ENCODE peak calls at places on chromosomes 1 and 21, in seven cellular contexts. K is memory B cell, H is fibroblast of the aortic adventitia, Q is naive B cell, N is GM04503, I is NCI-H2029, L is LoVo. U is an unnamed sample.

GRCh38 chr21:14972678-14973077 is 92.1 kb downstream of the NRIP1 start:
- DNase-seq in L (no peak), N (no peak), K (no peak), H (no peak), Q (no peak), I (no peak), U (no peak)

GRCh38 chr21:42073140-42074099 is 2.3 kb downstream of the UMODL1 start:
- DNase-seq in I (peak; percentile 85), Q (no peak), H (no peak), N (no peak), L (no peak), K (no peak), U (no peak)

GRCh38 chr1:248841702-248842395 is 3.8 kb downstream of the ZNF672 start:
- DNase-seq in K (no peak), Q (no peak), H (peak; percentile 83), I (peak; percentile 11), N (no peak), L (no peak), U (peak; percentile 58)

GRCh38 chr1:233613252-233614172 is at the start of gene KCNK1:
- DNase-seq in L (peak; percentile 86), Q (no peak), I (peak; percentile 90), H (peak; percentile 94), K (no peak), N (peak; percentile 62), U (peak; percentile 85)

GRCh38 chr1:37153701-37154100 is 119.4 kb upstream of the GRIK3 start:
- DNase-seq in N (no peak), I (no peak), H (no peak), L (no peak), Q (no peak), K (no peak), U (no peak)

GRCh38 chr21:44458971-44459711 is 3.8 kb downstream of the LRRC3 start:
- DNase-seq in H (no peak), Q (no peak), K (no peak), N (no peak), I (no peak), L (no peak), U (no peak)

GRCh38 chr1:77014396-77014795 is 147.1 kb downstream of the ST6GALNAC5 start:
- DNase-seq in K (no peak), I (no peak), Q (no peak), L (no peak), H (no peak), N (no peak), U (no peak)

GRCh38 chr1:194903524-194903923 is 1704.7 kb downstream of the KCNT2 start:
- DNase-seq in I (no peak), K (no peak), H (no peak), L (no peak), N (no peak), Q (no peak), U (no peak)

GRCh38 chr1:109478806-109479205 is 4.9 kb upstream of the ATXN7L2 start:
- DNase-seq in I (no peak), H (no peak), N (no peak), Q (no peak), L (peak; percentile 34), K (no peak), U (no peak)

GRCh38 chr1:234608720-234609527 is 1.1 kb downstream of the IRF2BP2 start:
- DNase-seq in Q (peak; percentile 81), K (peak; percentile 77), N (no peak), H (peak; percentile 40), L (no peak), I (no peak), U (peak; percentile 54)

GRCh38 chr1:165162671-165163241 is 193.8 kb downstream of the LMX1A start:
- DNase-seq in K (no peak), L (no peak), H (no peak), I (peak; percentile 64), N (no peak), Q (no peak), U (no peak)

GRCh38 chr1:246165826-246166709 is 341.0 kb downstream of the SMYD3 start:
- DNase-seq in Q (no peak), N (no peak), I (peak; percentile 70), L (no peak), K (no peak), H (no peak), U (no peak)

GRCh38 chr1:8858112-8858668 is 20.3 kb downstream of the ENO1 start:
- DNase-seq in N (no peak), L (no peak), H (peak; percentile 87), Q (no peak), I (no peak), K (no peak), U (peak; percentile 85)

GRCh38 chr21:44579056-44579832 is 1.2 kb downstream of the KRTAP10-5 start:
- DNase-seq in Q (no peak), N (no peak), K (no peak), L (no peak), H (no peak), I (no peak), U (no peak)

U was measured in fibroblast of villous mesenchyme.